ENCODE peak calls at places on chromosomes 7 and 10, in six cellular contexts. Q, B, H, S, L and G are unnamed samples.

GRCh38 chr7:2233876-2234275 is 1.1 kb upstream of the MAD1L1 start:
- DNase-seq in B (no peak), L (no peak), H (no peak), S (no peak), Q (no peak), G (no peak)

GRCh38 chr10:69345402-69345801 is 67.1 kb downstream of the HK1 start:
- DNase-seq in H (no peak), S (peak), Q (no peak), L (no peak), B (peak), G (no peak)

GRCh38 chr7:128398016-128398840 is 11.6 kb downstream of the IMPDH1 start:
- DNase-seq in L (peak), B (peak), S (peak), H (peak), Q (peak), G (no peak)

GRCh38 chr7:113338297-113338696 is 219.9 kb upstream of the SMIM30 start:
- DNase-seq in Q (no peak), S (no peak), H (no peak), L (no peak), B (no peak), G (no peak)

GRCh38 chr7:8823486-8823885 is 390.1 kb downstream of the NXPH1 start:
- DNase-seq in B (no peak), L (no peak), S (no peak), Q (no peak), H (peak), G (no peak)

GRCh38 chr10:121080324-121080807 is 229.2 kb downstream of the WDR11 start:
- DNase-seq in H (no peak), Q (no peak), L (peak), B (no peak), S (no peak), G (no peak)

GRCh38 chr7:44294325-44295069 is 30.9 kb downstream of the CAMK2B start:
- DNase-seq in H (no peak), L (peak), Q (no peak), B (no peak), S (no peak), G (peak)

GRCh38 chr10:126212653-126213052 is 175.6 kb downstream of the ADAM12 start:
- DNase-seq in H (no peak), Q (no peak), B (no peak), S (no peak), L (no peak), G (no peak)

GRCh38 chr7:90736968-90737939 is 141.1 kb downstream of the CDK14 start:
- DNase-seq in Q (no peak), H (no peak), L (no peak), B (no peak), S (no peak), G (no peak)

GRCh38 chr10:72308320-72308987 is 34.7 kb downstream of the DDIT4 start:
- DNase-seq in H (peak), S (no peak), B (peak), L (peak), Q (no peak), G (no peak)

GRCh38 chr10:132520147-132520811 is 17.3 kb upstream of the INPP5A start:
- DNase-seq in H (no peak), L (no peak), Q (no peak), B (peak), S (peak), G (no peak)

GRCh38 chr7:38855867-38856266 is 53.1 kb downstream of the VPS41 start:
- DNase-seq in S (no peak), B (no peak), H (no peak), Q (no peak), L (no peak), G (no peak)

GRCh38 chr10:124173298-124173900 is 80.0 kb upstream of the CHST15 start:
- DNase-seq in Q (no peak), S (no peak), H (no peak), L (no peak), B (no peak), G (no peak)

GRCh38 chr7:112020800-112021199 is 185.4 kb downstream of the DOCK4 start:
- DNase-seq in L (no peak), B (no peak), S (no peak), H (no peak), Q (no peak), G (no peak)

GRCh38 chr10:47309403-47310089 is 9.5 kb downstream of the GDF10 start:
- DNase-seq in H (no peak), Q (no peak), L (peak), B (no peak), S (no peak), G (no peak)

GRCh38 chr7:50981743-50982142 is 199.0 kb upstream of the GRB10 start:
- DNase-seq in S (no peak), Q (no peak), H (no peak), L (no peak), B (no peak), G (peak)

GRCh38 chr10:72728462-72728861 is 36.5 kb downstream of the MCU start:
- DNase-seq in L (no peak), Q (no peak), S (no peak), H (no peak), B (no peak), G (no peak)

GRCh38 chr7:77699056-77699455 is 2.8 kb downstream of the RSBN1L start:
- DNase-seq in H (no peak), S (no peak), Q (no peak), L (peak), B (no peak), G (no peak)

GRCh38 chr7:82049442-82049841 is 279.6 kb upstream of the HGF start:
- DNase-seq in S (no peak), B (no peak), Q (no peak), L (peak), H (peak), G (no peak)

GRCh38 chr7:24368161-24368560 is 84.2 kb downstream of the NPY start:
- DNase-seq in Q (no peak), H (no peak), B (no peak), L (no peak), S (no peak), G (no peak)

GRCh38 chr7:95611224-95611623 is 14.9 kb upstream of the PDK4 start:
- DNase-seq in H (no peak), L (no peak), B (no peak), Q (no peak), S (no peak), G (no peak)

GRCh38 chr7:91628742-91629141 is 251.8 kb downstream of the MTERF1 start:
- DNase-seq in L (peak), H (no peak), S (no peak), B (peak), Q (no peak), G (no peak)

GRCh38 chr10:103745264-103746247 is 109.8 kb downstream of the SH3PXD2A start:
- DNase-seq in B (no peak), L (no peak), S (no peak), H (no peak), Q (no peak), G (no peak)

GRCh38 chr10:70786799-70787415 is 1.7 kb upstream of the TBATA start:
- DNase-seq in B (no peak), L (no peak), Q (no peak), H (no peak), S (no peak), G (no peak)

GRCh38 chr10:92757720-92758119 is 68.0 kb downstream of the HHEX start:
- DNase-seq in S (no peak), H (no peak), L (no peak), B (no peak), Q (no peak), G (no peak)

GRCh38 chr10:49354593-49354992 is 41.3 kb downstream of the DRGX start:
- DNase-seq in L (no peak), S (no peak), H (no peak), B (no peak), Q (no peak), G (peak)

GRCh38 chr10:44125879-44126675 is 258.8 kb downstream of the CXCL12 start:
- DNase-seq in B (no peak), Q (peak), L (no peak), H (no peak), S (no peak), G (peak)

GRCh38 chr10:69890065-69890831 is 88.5 kb downstream of the COL13A1 start:
- DNase-seq in B (peak), L (no peak), S (no peak), Q (no peak), H (no peak), G (no peak)

GRCh38 chr10:78475501-78475900 is 441.8 kb downstream of the RPS24 start:
- DNase-seq in S (no peak), Q (no peak), B (no peak), L (no peak), H (no peak), G (peak)

GRCh38 chr7:155590215-155591023 is 44.1 kb upstream of the CNPY1 start:
- DNase-seq in S (peak), H (no peak), L (peak), B (peak), Q (no peak), G (no peak)

GRCh38 chr7:157932498-157933218 is 595.9 kb downstream of the DNAJB6 start:
- DNase-seq in H (peak), S (no peak), B (no peak), Q (no peak), L (no peak), G (no peak)

GRCh38 chr7:117715784-117716445 is 157.3 kb downstream of the CTTNBP2 start:
- DNase-seq in S (no peak), B (no peak), Q (no peak), H (peak), L (peak), G (no peak)

GRCh38 chr10:28497313-28498126 is 35.4 kb upstream of the WAC start:
- DNase-seq in Q (no peak), H (no peak), B (no peak), L (no peak), S (no peak), G (no peak)

GRCh38 chr10:28494420-28494819 is 38.5 kb upstream of the WAC start:
- DNase-seq in Q (no peak), H (no peak), S (no peak), B (no peak), L (no peak), G (no peak)

GRCh38 chr10:28495084-28495483 is 37.8 kb upstream of the WAC start:
- DNase-seq in Q (no peak), B (no peak), H (no peak), L (no peak), S (no peak), G (no peak)

GRCh38 chr10:28496017-28496416 is 36.9 kb upstream of the WAC start:
- DNase-seq in H (no peak), Q (no peak), B (no peak), S (no peak), L (no peak), G (no peak)

DNA sequence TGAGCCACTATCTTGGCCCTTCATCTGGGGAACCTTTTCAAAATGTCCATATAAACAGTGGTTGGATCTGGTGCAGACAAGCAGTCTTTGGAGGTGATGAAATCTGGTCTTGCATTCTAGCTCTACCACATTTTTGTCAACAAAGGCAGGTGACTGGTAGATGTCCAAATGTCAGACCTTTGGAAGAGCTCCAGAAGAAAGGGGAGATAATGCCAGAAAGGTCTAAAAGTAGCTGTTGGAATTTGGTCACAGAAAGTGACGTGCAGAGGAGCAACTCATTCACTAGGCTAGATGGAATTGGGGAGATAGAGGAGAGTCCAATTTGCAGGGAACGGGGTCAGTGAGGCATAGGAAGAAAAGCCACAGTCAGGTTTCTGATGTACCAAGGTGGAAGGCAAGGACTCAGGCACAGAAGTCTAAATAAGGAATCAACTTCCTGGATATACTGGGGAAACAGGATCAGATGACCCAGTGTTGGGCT is 36.4 kb upstream of the WAC start:
- DNase-seq in Q (no peak), S (no peak), B (no peak), L (no peak), H (no peak), G (no peak)
- TF ChIP-seq EP300 in Q (no peak), S (no peak), B (no peak), L (no peak), H (no peak), G (no peak)

DNA sequence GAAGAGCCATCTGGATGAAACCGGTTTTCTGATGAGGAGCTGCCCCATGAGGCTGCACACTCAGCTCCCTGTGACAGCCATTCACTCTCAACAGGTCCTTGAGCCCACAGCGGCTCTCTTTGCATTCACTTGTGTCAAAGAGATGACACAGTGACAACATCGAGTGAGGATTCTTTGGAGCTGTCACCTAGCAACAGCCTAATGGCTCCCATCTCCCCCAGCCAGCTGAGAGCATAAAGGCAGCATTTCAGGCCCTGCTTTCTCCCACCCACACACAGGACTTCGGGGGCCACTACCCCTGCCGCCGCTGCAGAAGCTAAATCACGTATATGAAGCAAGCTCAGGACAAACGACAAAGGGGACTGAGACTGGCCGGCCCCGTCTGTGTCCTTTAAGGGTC is 4.7 kb downstream of the CPA4 start:
- DNase-seq in Q (no peak), B (no peak), S (no peak), H (no peak), L (no peak), G (no peak)
- H3K4me3 ChIP-seq in Q (no peak), B (no peak), S (no peak), H (no peak), L (no peak), G (no peak)

GRCh38 chr10:110644598-110645462 is 694 bp downstream of the RBM20 start:
- DNase-seq in Q (no peak), S (no peak), B (no peak), H (no peak), L (peak), G (no peak)
- H3K27ac ChIP-seq in Q (no peak), S (no peak), B (no peak), H (peak), L (peak), G (peak)

GRCh38 chr10:32112055-32112454 is 55.8 kb upstream of the KIF5B start:
- DNase-seq in H (peak), S (no peak), Q (no peak), L (no peak), B (no peak), G (no peak)
- TF ChIP-seq EP300 in H (no peak), S (no peak), Q (no peak), L (peak), B (no peak), G (no peak)